ENCODE peak calls at places on chromosomes 2 and 18, in five cellular contexts. U is naive thymus-derived CD8-positive, alpha-beta T cell; M is ovary; H is colonic mucosa; D is H4. S is an unnamed sample.

GRCh38 chr18:58045265-58046086 is 1.4 kb downstream of the NEDD4L start:
- DNase-seq in U (peak), M (peak), H (peak), D (peak), S (no peak)

GRCh38 chr2:148812306-148812705 is 62.7 kb upstream of the KIF5C start:
- DNase-seq in U (no peak), M (peak), H (no peak), D (peak), S (no peak)

GRCh38 chr2:197799072-197799471 is 5.3 kb upstream of the PLCL1 start:
- DNase-seq in U (no peak), M (no peak), H (no peak), D (no peak), S (no peak)

GRCh38 chr2:43323810-43324588 is 97.6 kb upstream of the ZFP36L2 start:
- DNase-seq in U (no peak), M (no peak), H (no peak), D (no peak), S (no peak)

GRCh38 chr2:107136749-107137148 is 250.8 kb upstream of the ST6GAL2 start:
- DNase-seq in U (no peak), M (no peak), H (no peak), D (no peak), S (no peak)

GRCh38 chr2:239240480-239240881 is 160.3 kb downstream of the HDAC4 start:
- DNase-seq in U (no peak), M (no peak), H (no peak), D (no peak), S (no peak)

GRCh38 chr18:7856733-7857132 is 289.6 kb downstream of the PTPRM start:
- DNase-seq in U (no peak), M (no peak), H (no peak), D (no peak), S (no peak)

GRCh38 chr18:48914581-48915251 is 36.0 kb downstream of the SMAD7 start:
- DNase-seq in U (no peak), M (peak), H (no peak), D (no peak), S (no peak)

GRCh38 chr2:157971702-157972101 is 95.6 kb upstream of the ACVR1 start:
- DNase-seq in U (no peak), M (no peak), H (no peak), D (peak), S (no peak)

GRCh38 chr2:197179744-197180498 is 130.7 kb downstream of the ANKRD44 start:
- DNase-seq in U (no peak), M (peak), H (no peak), D (peak), S (no peak)

GRCh38 chr2:12254280-12254860 is 462.4 kb upstream of the TRIB2 start:
- DNase-seq in U (no peak), M (no peak), H (no peak), D (no peak), S (no peak)

GRCh38 chr2:241082338-241083090 is 19.6 kb downstream of the MTERF4 start:
- DNase-seq in U (no peak), M (no peak), H (no peak), D (no peak), S (no peak)

GRCh38 chr2:240786355-240786841 is 33.6 kb downstream of the KIF1A start:
- DNase-seq in U (no peak), M (no peak), H (no peak), D (no peak), S (no peak)

GRCh38 chr2:232772540-232772939 is 3.8 kb downstream of the KCNJ13 start:
- DNase-seq in U (no peak), M (no peak), H (no peak), D (no peak), S (no peak)

GRCh38 chr2:228048838-228049490 is 132.5 kb downstream of the SPHKAP start:
- DNase-seq in U (no peak), M (no peak), H (peak), D (peak), S (no peak)

GRCh38 chr18:9722691-9723090 is 14.6 kb downstream of the RAB31 start:
- DNase-seq in U (no peak), M (no peak), H (peak), D (no peak), S (no peak)

GRCh38 chr2:70552501-70553333 is 909 bp downstream of the TGFA start:
- DNase-seq in U (no peak), M (no peak), H (peak), D (peak), S (peak)

GRCh38 chr18:47175283-47175894 is 775 bp downstream of the IER3IP1 start:
- DNase-seq in U (no peak), M (peak), H (peak), D (no peak), S (no peak)

GRCh38 chr2:241535871-241536639 is 22.5 kb upstream of the BOK start:
- DNase-seq in U (no peak), M (no peak), H (no peak), D (no peak), S (no peak)

GRCh38 chr18:657311-657997 is at the start of gene TYMS:
- DNase-seq in U (no peak), M (peak), H (peak), D (peak), S (peak)

GRCh38 chr2:120738786-120739771 is 3.4 kb downstream of the GLI2 start:
- DNase-seq in U (no peak), M (no peak), H (peak), D (no peak), S (no peak)

GRCh38 chr2:10329880-10330699 is 27.4 kb downstream of the HPCAL1 start:
- DNase-seq in U (peak), M (no peak), H (no peak), D (no peak), S (peak)

GRCh38 chr2:232432598-232433184 is 23.3 kb upstream of the ALPI start:
- DNase-seq in U (no peak), M (peak), H (peak), D (no peak), S (no peak)

GRCh38 chr2:37650548-37651101 is 20.8 kb downstream of the CDC42EP3 start:
- DNase-seq in U (no peak), M (no peak), H (no peak), D (no peak), S (no peak)